ENCODE peak calls at places on chromosome 22, in five cellular contexts. J is transverse colon, W is HCT116, E is lower leg skin, O is psoas muscle. K is an unnamed sample.

GRCh38 chr22:17057959-17058814 is 26.6 kb upstream of the IL17RA start:
- DNase-seq in W (peak), E (peak), O (peak), J (peak), K (peak)

GRCh38 chr22:18078329-18079041 is 695 bp downstream of the PEX26 start:
- DNase-seq in O (peak), E (peak), J (peak), W (no peak), K (peak)

GRCh38 chr22:35838849-35839646 is 121.4 kb downstream of the APOL5 start:
- DNase-seq in W (peak), J (peak), E (no peak), O (no peak), K (peak)

GRCh38 chr22:44380716-44381500 is 68.2 kb upstream of the SHISAL1 start:
- DNase-seq in O (peak), E (no peak), W (no peak), J (no peak), K (no peak)

GRCh38 chr22:43783777-43784176 is 28.3 kb downstream of the EFCAB6 start:
- DNase-seq in O (no peak), W (peak), E (no peak), J (no peak), K (no peak)

GRCh38 chr22:17944205-17944725 is 80.1 kb downstream of the MICAL3 start:
- DNase-seq in E (no peak), J (no peak), O (no peak), W (no peak), K (no peak)

GRCh38 chr22:45478108-45478771 is 24.4 kb upstream of the FBLN1 start:
- DNase-seq in J (no peak), E (no peak), O (no peak), W (no peak), K (no peak)

GRCh38 chr22:46352691-46353386 is 17.3 kb downstream of the TRMU start:
- DNase-seq in W (no peak), O (peak), J (peak), E (no peak), K (no peak)

GRCh38 chr22:33111491-33111890 is 53.3 kb upstream of the SYN3 start:
- DNase-seq in O (no peak), J (no peak), W (no peak), E (no peak), K (peak)

GRCh38 chr22:42080287-42080686 is 787 bp downstream of the SMDT1 start:
- DNase-seq in W (no peak), O (no peak), J (peak), E (peak), K (no peak)

GRCh38 chr22:26956346-26956745 is 299.0 kb downstream of the MIAT start:
- DNase-seq in J (no peak), E (no peak), W (no peak), O (no peak), K (no peak)

GRCh38 chr22:50627452-50627913 is 469 bp downstream of the ARSA start:
- DNase-seq in O (no peak), W (no peak), E (no peak), J (peak), K (no peak)

GRCh38 chr22:35835267-35835997 is 117.8 kb downstream of the APOL5 start:
- DNase-seq in J (no peak), W (peak), O (no peak), E (no peak), K (no peak)

GRCh38 chr22:45511847-45512261 is 9.2 kb downstream of the FBLN1 start:
- DNase-seq in J (peak), E (no peak), O (peak), W (no peak), K (no peak)

GRCh38 chr22:24402460-24403192 is 24.8 kb upstream of the ADORA2A start:
- DNase-seq in E (peak), W (peak), J (peak), O (peak), K (no peak)

GRCh38 chr22:49995059-49995412 is 17.5 kb downstream of the IL17REL start:
- DNase-seq in O (no peak), J (peak), E (peak), W (no peak), K (no peak)

GRCh38 chr22:26648011-26648497 is 9.3 kb upstream of the MIAT start:
- DNase-seq in J (peak), W (no peak), O (no peak), E (no peak), K (peak)

GRCh38 chr22:17318817-17319216 is 50.4 kb upstream of the CECR2 start:
- DNase-seq in W (no peak), O (no peak), J (no peak), E (peak), K (no peak)

GRCh38 chr22:33726294-33726711 is 194.0 kb downstream of the LARGE1 start:
- DNase-seq in W (no peak), E (no peak), O (no peak), J (no peak), K (no peak)

GRCh38 chr22:49599039-49599438 is 228.6 kb downstream of the BRD1 start:
- DNase-seq in O (no peak), J (peak), E (no peak), W (no peak), K (no peak)

GRCh38 chr22:28019881-28020861 is 101.1 kb upstream of the PITPNB start:
- DNase-seq in J (peak), W (peak), E (peak), O (peak), K (peak)

GRCh38 chr22:47495102-47495501 is 732.7 kb downstream of the TBC1D22A start:
- DNase-seq in E (no peak), W (no peak), J (no peak), O (no peak), K (peak)

GRCh38 chr22:40955516-40955915 is 4.3 kb downstream of the RBX1 start:
- DNase-seq in E (no peak), W (no peak), O (no peak), J (no peak), K (peak)

GRCh38 chr22:32340437-32340836 is 17.2 kb upstream of the RFPL3 start:
- DNase-seq in J (no peak), E (peak), O (no peak), W (no peak), K (no peak)

GRCh38 chr22:49333206-49333605 is 494.5 kb downstream of the BRD1 start:
- DNase-seq in W (no peak), J (no peak), O (peak), E (peak), K (no peak)

GRCh38 chr22:45125198-45125597 is 38.5 kb upstream of the NUP50 start:
- DNase-seq in W (no peak), J (no peak), O (no peak), E (no peak), K (no peak)

GRCh38 chr22:26168934-26169311 is 339 bp upstream of the SEZ6L start:
- DNase-seq in O (no peak), W (no peak), E (no peak), J (no peak), K (no peak)

GRCh38 chr22:27531782-27532530 is 269.6 kb downstream of the MN1 start:
- DNase-seq in J (no peak), O (no peak), E (no peak), W (no peak), K (no peak)

GRCh38 chr22:28023036-28023435 is 104.0 kb upstream of the PITPNB start:
- DNase-seq in E (peak), J (no peak), O (no peak), W (no peak), K (no peak)

GRCh38 chr22:31286360-31287255 is 5.7 kb downstream of the PIK3IP1 start:
- DNase-seq in J (peak), W (no peak), O (no peak), E (peak), K (peak)

GRCh38 chr22:48850658-48851287 is 976.9 kb downstream of the BRD1 start:
- DNase-seq in J (no peak), O (no peak), E (no peak), W (no peak), K (no peak)

GRCh38 chr22:47012589-47013365 is 250.3 kb downstream of the TBC1D22A start:
- DNase-seq in E (peak), J (no peak), W (no peak), O (no peak), K (peak)

GRCh38 chr22:24289138-24289537 is 18.5 kb downstream of the SPECC1L start:
- DNase-seq in W (no peak), E (no peak), J (no peak), O (no peak), K (no peak)

GRCh38 chr22:47207387-47207786 is 444.9 kb downstream of the TBC1D22A start:
- DNase-seq in W (no peak), J (no peak), O (no peak), E (peak), K (no peak)

GRCh38 chr22:50465066-50465465 is 9.8 kb downstream of the SBF1 start:
- DNase-seq in J (no peak), O (no peak), W (no peak), E (no peak), K (no peak)

GRCh38 chr22:28146401-28147304 is 227.6 kb upstream of the PITPNB start:
- DNase-seq in J (no peak), W (no peak), E (no peak), O (no peak), K (no peak)

GRCh38 chr22:28112548-28113043 is 193.5 kb upstream of the PITPNB start:
- DNase-seq in O (peak), W (peak), E (peak), J (no peak), K (peak)

GRCh38 chr22:30252411-30253204 is 6.0 kb upstream of the LIF start:
- DNase-seq in E (peak), O (no peak), W (peak), J (peak), K (no peak)

GRCh38 chr22:45846952-45847351 is 130.0 kb downstream of the WNT7B start:
- DNase-seq in O (no peak), W (no peak), J (no peak), E (no peak), K (no peak)

GRCh38 chr22:23258826-23259170 is 78.5 kb downstream of the BCR start:
- DNase-seq in E (no peak), O (no peak), J (no peak), W (no peak), K (no peak)
- H3K4me3 ChIP-seq in E (no peak), O (no peak), J (no peak), W (no peak), K (no peak)

DNA sequence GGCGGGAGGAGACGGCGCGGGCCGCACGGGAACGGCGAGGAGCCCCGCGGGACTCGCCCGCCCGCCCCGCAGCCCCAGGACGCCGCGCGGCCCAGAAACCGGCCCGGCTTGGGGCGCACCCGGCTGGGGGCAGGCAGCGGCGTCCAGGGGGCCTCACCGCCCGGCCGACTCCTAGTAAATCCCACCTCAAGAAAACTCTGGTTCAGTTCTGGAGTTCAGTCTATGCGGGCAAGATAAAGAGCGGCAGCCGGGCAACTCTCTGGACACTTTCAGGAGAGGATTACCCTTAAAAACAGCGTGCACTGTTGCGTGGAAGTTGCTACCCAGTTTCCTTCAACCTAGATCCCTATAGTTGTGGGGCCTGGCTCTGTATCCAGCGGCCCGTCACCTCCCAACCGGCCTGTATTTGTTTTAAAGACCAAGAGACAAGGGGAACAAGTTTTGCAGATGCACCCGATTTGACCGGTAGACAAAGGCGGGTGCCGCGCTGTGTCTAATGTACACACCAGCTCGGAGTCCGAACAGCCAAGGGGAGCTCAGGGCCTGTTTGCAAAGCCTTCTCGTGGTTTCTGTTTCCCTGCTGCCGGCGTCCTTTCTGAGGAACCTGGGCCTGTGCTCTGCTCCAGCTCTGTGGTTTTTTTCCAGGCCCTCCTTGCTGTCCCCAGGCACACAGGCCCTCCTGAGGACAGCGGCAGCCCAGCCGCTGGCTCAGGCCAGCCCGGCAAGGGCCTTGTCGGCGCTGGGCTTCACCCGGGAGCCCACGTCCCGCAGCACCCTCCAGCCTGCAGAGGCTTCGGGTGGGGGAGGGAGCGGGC is 1.1 kb downstream of the TBX1 start:
- DNase-seq in J (no peak), W (no peak), E (no peak), O (no peak), K (no peak)
- H3K4me3 ChIP-seq in J (no peak), W (no peak), E (peak), O (peak), K (no peak)

GRCh38 chr22:37026325-37026724 is 6.8 kb downstream of the MPST start:
- DNase-seq in J (no peak), E (no peak), W (no peak), O (no peak), K (no peak)
- H3K4me3 ChIP-seq in J (no peak), E (no peak), W (no peak), O (no peak), K (no peak)

DNA sequence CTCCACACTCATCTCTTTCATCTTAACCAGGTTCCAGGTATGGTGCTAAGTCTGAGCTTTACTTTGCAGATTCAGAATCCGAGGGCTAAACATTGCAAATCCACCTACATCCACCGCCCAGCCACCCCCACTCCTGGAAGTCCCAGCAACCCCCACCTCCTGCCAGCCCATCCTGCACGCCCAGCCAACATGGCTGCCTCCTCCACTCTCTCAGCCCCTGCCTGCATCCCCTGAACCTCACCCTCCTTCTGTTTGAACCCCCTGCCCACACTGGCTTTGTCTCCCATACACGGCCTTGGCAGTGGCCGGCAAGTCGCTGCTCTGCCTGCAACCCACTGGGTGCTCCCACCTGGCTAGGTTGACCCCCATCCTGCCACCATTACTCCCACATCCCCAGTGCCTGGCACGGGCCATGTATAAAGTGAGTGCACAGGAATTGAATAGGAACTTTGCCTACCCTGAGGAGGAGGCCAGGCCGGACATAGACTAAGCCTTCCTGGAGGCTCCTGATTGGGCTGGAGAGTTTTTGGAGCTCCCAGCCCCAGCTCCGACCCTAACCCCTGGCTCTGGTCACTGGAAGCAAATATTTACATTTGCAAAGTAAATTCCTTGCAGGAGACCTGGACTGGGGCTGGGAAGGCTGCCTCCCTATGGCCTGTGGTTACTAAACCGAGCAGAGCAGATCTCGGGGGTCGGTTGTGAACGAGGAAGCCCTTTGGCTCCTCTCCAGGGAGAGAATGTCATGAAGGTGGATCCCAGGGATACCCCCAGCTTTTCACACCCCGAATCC is 14.4 kb downstream of the EMID1 start:
- DNase-seq in E (peak), W (no peak), J (no peak), O (no peak), K (no peak)
- H3K4me3 ChIP-seq in E (no peak), W (no peak), J (no peak), O (no peak), K (no peak)

GRCh38 chr22:19150482-19151328 is 613 bp upstream of the GSC2 start:
- DNase-seq in J (no peak), O (no peak), W (no peak), E (no peak), K (no peak)
- H3K4me3 ChIP-seq in J (no peak), O (no peak), W (no peak), E (no peak), K (no peak)

K was measured in Jurkat, Clone E6-1.